ENCODE peak calls at places on chromosomes 3 and 15, in five cellular contexts. T, Y, L, R and I are unnamed samples.

GRCh38 chr15:81253846-81254245 is 57.2 kb downstream of the IL16 start:
- DNase-seq in T (no peak), Y (no peak), L (no peak), R (no peak), I (no peak)

GRCh38 chr3:167814441-167814951 is 79.0 kb downstream of the SERPINI1 start:
- DNase-seq in T (no peak), Y (no peak), L (no peak), R (peak), I (no peak)

GRCh38 chr15:58086479-58086878 is 21.0 kb upstream of the ALDH1A2 start:
- DNase-seq in T (no peak), Y (no peak), L (no peak), R (peak), I (no peak)

GRCh38 chr3:122312826-122313225 is 12.2 kb upstream of the CSTA start:
- DNase-seq in T (no peak), Y (no peak), L (no peak), R (peak), I (no peak)

GRCh38 chr15:101189341-101189679 is 62.5 kb downstream of the CHSY1 start:
- DNase-seq in T (no peak), Y (no peak), L (no peak), R (peak), I (no peak)

GRCh38 chr15:31485911-31486461 is 159.4 kb downstream of the KLF13 start:
- DNase-seq in T (no peak), Y (no peak), L (peak), R (no peak), I (no peak)

GRCh38 chr3:32421991-32422859 is 30.6 kb downstream of the CMTM7 start:
- DNase-seq in T (no peak), Y (no peak), L (peak), R (peak), I (no peak)

GRCh38 chr3:186843039-186843432 is 526 bp downstream of the ADIPOQ start:
- DNase-seq in T (no peak), Y (no peak), L (no peak), R (no peak), I (no peak)

GRCh38 chr15:86690566-86690965 is 610.9 kb downstream of the AGBL1 start:
- DNase-seq in T (peak), Y (no peak), L (no peak), R (no peak), I (no peak)

DNA sequence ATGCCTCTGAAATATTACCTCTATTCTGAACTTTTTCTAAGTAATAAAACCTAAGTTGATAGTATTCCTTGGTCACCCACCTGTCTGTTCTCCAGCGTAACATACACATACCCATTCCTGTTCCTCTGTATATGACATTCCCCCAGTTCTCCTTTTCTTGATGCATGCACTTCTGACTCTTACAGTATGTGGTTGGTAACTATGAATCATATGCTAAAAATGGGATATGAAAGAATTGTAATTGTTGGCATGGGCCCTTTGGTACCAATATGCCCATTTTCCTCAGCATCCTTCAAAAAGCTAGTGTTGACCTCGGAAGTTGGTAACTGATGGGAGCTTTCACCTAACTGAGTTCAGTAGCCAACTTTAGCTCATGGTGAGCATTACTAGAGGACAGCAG is 171.1 kb downstream of the KLHL25 start:
- DNase-seq in T (no peak), Y (no peak), L (no peak), R (peak), I (no peak)
- H3K4me3 ChIP-seq in T (no peak), Y (no peak), L (peak), R (no peak), I (no peak)

DNA sequence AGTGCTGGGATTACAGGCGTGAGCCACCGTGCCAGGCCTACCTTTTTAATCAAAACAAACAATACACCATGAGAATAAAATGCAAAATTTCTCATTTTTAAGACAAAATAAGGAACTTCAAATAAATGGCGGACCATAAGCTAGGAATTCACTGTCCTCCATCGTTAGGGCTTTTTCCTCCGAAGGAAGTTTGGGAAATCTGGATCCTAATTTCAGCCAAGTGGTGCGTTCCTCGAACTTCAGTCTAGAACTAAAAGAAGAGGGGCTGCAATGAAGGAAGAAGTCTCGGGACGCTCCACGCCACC is 260 bp downstream of the EXD1 start:
- DNase-seq in T (no peak), Y (no peak), L (no peak), R (no peak), I (no peak)
- H3K4me3 ChIP-seq in T (no peak), Y (peak), L (peak), R (peak), I (peak)

DNA sequence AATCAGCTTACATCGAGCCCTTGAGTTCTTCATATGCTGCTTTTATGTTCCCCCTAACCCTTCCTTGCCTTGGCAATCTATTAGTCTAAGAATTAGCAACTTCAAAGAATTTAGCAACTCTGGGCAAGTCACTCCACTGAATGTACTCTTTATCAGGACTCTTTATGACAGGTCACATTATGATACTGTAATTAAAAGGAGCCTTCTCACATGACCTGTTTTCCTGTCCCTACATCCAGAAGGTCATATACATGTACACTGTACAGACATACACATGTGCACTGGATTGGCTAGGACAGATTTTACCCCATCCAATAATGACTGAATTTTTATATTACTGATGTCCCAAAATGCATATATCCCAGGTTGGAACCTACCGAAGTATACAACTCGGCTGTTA is 463.1 kb downstream of the SHQ1 start:
- DNase-seq in T (no peak), Y (no peak), L (no peak), R (no peak), I (no peak)
- H3K4me3 ChIP-seq in T (no peak), Y (no peak), L (no peak), R (no peak), I (no peak)

GRCh38 chr3:11289864-11290263 is 17.7 kb downstream of the ATG7 start:
- DNase-seq in T (no peak), Y (peak), L (no peak), R (no peak), I (no peak)

GRCh38 chr3:11288021-11288491 is 15.9 kb downstream of the ATG7 start:
- DNase-seq in T (no peak), Y (no peak), L (no peak), R (peak), I (no peak)

GRCh38 chr3:11291808-11292207 is 19.6 kb downstream of the ATG7 start:
- DNase-seq in T (no peak), Y (no peak), L (peak), R (no peak), I (no peak)

GRCh38 chr3:11290743-11291680 is 18.8 kb downstream of the ATG7 start:
- DNase-seq in T (no peak), Y (no peak), L (no peak), R (peak), I (no peak)

DNA sequence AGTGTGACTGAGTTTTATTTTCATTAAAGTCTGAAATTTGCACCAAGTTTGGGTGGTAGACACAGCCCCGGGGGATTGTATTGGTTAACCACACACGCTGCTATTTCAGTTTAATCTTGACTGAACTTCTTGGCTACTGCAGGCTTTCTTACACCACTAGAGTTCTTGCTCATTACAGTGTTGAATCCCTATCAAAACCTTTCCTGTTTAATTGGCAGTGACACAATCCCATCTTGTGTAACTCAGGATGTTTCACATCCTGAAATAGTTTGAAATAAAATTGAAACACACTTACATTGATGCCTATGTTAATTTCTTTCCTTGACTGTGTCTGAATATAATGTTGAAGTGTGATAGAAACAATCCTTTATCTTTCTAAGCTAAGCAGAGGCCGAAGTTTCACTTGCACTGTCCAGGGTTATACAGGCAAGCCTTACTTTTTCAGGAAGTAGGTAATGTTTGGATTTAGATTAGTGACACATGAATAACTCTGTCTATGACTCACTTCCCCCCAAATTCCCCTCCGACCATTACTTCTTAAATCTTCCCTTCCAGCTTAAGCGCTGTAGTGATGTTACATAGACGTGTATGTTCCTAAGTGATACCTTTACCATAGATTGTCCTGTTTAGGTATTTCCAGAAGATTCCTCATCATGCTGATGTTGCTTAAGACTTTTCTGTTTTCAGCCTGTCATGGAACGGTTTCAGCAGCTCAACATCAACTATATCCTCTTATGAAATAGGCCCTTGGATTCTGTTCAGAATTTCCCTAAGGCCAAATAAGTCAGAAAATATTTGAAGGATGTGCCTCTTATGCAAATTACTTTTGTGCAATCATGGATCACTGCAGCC is 16.8 kb downstream of the ATG7 start:
- DNase-seq in T (no peak), Y (peak), L (no peak), R (peak), I (peak)
- H3K4me3 ChIP-seq in T (no peak), Y (peak), L (no peak), R (no peak), I (peak)

DNA sequence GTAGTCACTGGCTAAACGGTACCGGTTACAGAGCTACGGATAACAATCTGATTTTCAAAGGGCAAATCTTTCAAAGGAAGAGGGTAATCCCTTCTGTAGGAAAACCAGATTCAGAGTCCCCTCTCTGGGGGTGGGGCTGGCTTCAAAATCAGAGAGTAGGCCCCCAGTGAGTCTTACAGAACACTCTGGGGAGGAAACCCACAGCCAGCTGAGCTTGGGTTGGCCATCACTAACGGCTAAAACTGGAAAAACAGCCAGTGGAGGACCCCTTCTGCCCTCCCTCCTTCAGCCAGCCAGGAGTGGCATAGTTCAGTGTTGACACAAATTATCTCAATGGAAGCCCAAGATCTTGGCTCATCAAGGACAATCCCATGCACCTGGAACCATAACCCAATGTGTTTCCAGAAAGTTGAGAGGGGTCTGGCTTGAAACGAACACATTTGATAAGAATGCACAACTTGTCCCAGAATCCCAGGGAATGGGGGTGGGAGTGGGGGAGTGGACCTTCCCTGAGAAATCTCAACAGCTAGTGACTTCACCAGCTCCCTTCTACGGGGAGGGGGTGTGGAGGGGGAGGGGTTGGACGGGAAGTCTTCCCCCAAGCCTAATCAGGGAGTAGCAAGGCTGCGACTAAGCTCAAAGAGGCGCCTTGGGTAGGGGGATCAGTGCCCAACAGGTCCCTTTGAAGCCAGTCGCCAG is 1.0 kb downstream of the RASL12 start:
- DNase-seq in T (peak), Y (no peak), L (peak), R (no peak), I (no peak)
- H3K4me3 ChIP-seq in T (peak), Y (no peak), L (peak), R (peak), I (no peak)

GRCh38 chr3:146469206-146470017 is at the start of gene PLSCR2:
- DNase-seq in T (peak), Y (peak), L (peak), R (peak), I (peak)

GRCh38 chr3:146466596-146466995 is 2.8 kb downstream of the PLSCR2 start:
- DNase-seq in T (no peak), Y (no peak), L (no peak), R (no peak), I (no peak)

GRCh38 chr3:146470424-146470990 is 1.1 kb upstream of the PLSCR2 start:
- DNase-seq in T (no peak), Y (no peak), L (no peak), R (no peak), I (no peak)

GRCh38 chr3:146465713-146466465 is 3.5 kb downstream of the PLSCR2 start:
- DNase-seq in T (no peak), Y (no peak), L (no peak), R (no peak), I (no peak)

GRCh38 chr3:146468234-146468931 is 978 bp downstream of the PLSCR2 start:
- DNase-seq in T (no peak), Y (no peak), L (peak), R (peak), I (no peak)
- H3K4me3 ChIP-seq in T (no peak), Y (no peak), L (no peak), R (no peak), I (no peak)